ENCODE peak calls at places on chromosomes 3 and 15, in four cellular contexts. P is BJ; J is activated CD8-positive, alpha-beta T cell treated with anti-CD3 and anti-CD28 coated beads for 36 hours; Z is transverse colon. Q is an unnamed sample.

GRCh38 chr15:25180606-25181289 is 226.0 kb downstream of the SNRPN start:
- DNase-seq in Z (peak), J (no peak), P (no peak), Q (no peak)

GRCh38 chr3:55571913-55572312 is 84.8 kb upstream of the WNT5A start:
- DNase-seq in Z (peak), P (no peak), J (no peak), Q (no peak)

GRCh38 chr3:39064646-39065045 is 12.8 kb downstream of the WDR48 start:
- DNase-seq in P (no peak), Z (no peak), J (no peak), Q (no peak)

GRCh38 chr3:115086379-115086778 is 60.7 kb downstream of the ZBTB20 start:
- DNase-seq in Z (no peak), P (no peak), J (no peak), Q (no peak)

GRCh38 chr15:42313463-42313862 is 40.2 kb upstream of the TMEM87A start:
- DNase-seq in J (no peak), P (no peak), Z (no peak), Q (no peak)

GRCh38 chr3:81443948-81444347 is 317.5 kb downstream of the GBE1 start:
- DNase-seq in P (no peak), Z (no peak), J (no peak), Q (no peak)

GRCh38 chr3:36954452-36955134 is 9.7 kb upstream of the TRANK1 start:
- DNase-seq in P (no peak), Z (peak), J (no peak), Q (no peak)

GRCh38 chr3:113405180-113405579 is 36.1 kb downstream of the CFAP44 start:
- DNase-seq in P (no peak), Z (no peak), J (no peak), Q (peak)

GRCh38 chr3:87873136-87873535 is 185.7 kb downstream of the CGGBP1 start:
- DNase-seq in J (no peak), P (no peak), Z (no peak), Q (no peak)

GRCh38 chr3:170357176-170357919 is at the start of gene SKIL:
- DNase-seq in Z (peak), P (peak), J (peak), Q (peak)
- TF ChIP-seq CTCF in Z (peak), P (peak), J (no peak), Q (peak)

GRCh38 chr15:63826513-63826912 is 7.2 kb downstream of the HERC1 start:
- DNase-seq in J (peak), P (no peak), Z (no peak), Q (no peak)
- TF ChIP-seq CTCF in J (peak), P (peak), Z (no peak), Q (peak)

DNA sequence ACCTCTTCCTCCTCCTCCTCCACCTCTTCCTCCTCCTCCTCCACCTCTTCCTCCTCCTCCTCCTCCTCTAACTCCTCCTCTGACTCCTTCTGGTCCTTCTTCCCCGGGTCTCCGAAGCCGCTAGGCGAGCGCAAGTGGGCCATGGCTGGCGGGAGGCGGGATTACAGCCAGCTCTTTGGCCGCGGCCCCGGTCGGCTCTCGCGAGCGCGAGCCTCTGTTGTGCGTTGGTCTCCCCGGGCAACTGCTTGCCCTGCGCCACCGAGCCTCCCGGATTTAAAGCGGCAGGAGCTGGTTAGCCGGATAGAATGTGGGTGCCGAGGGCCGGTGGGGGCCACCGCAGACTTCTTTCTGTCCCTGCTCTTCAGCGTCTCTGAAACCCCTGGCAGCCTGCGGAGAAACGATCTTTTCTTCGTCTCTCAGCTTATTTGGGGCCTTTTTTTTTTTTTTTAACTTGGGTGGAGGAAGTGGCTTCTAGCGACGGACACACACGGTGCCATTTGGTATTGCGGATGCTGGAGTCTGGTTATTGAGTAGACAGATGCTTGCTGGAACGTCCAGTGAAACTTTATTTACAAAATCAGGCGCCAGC is at the start of gene ERICH6:
- DNase-seq in J (peak), P (peak), Z (peak), Q (peak)
- TF ChIP-seq CTCF in J (peak), P (no peak), Z (peak), Q (no peak)

GRCh38 chr3:196620228-196620627 is 19.3 kb upstream of the NRROS start:
- DNase-seq in Z (peak), J (peak), P (no peak), Q (peak)

GRCh38 chr3:196623350-196623749 is 16.1 kb upstream of the NRROS start:
- DNase-seq in P (no peak), J (no peak), Z (no peak), Q (no peak)

GRCh38 chr3:196617256-196617655 is 22.2 kb upstream of the NRROS start:
- DNase-seq in P (no peak), J (no peak), Z (no peak), Q (no peak)

GRCh38 chr3:196621581-196621980 is 17.9 kb upstream of the NRROS start:
- DNase-seq in J (no peak), Z (no peak), P (no peak), Q (no peak)

DNA sequence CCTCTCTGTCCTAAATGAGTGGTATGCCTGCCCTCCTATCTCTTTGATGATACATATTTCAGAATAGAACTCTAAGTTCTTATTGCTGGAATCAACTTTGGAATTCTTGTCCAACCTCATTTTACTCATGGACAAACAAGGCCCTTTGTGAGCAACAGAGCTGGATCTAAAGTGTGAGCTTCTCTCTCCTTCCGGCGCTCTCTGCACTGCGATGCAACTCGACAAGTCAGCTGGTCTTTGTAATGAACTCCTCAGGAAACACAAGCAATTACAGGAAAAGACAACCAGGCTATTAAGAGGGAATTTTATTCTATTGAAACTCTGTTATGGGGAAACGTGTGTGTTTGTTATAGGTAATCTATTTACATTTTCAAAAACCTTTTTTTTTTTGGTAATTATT is 20.3 kb upstream of the NRROS start:
- DNase-seq in P (no peak), J (no peak), Z (no peak), Q (no peak)
- TF ChIP-seq CTCF in P (no peak), J (no peak), Z (no peak), Q (no peak)

DNA sequence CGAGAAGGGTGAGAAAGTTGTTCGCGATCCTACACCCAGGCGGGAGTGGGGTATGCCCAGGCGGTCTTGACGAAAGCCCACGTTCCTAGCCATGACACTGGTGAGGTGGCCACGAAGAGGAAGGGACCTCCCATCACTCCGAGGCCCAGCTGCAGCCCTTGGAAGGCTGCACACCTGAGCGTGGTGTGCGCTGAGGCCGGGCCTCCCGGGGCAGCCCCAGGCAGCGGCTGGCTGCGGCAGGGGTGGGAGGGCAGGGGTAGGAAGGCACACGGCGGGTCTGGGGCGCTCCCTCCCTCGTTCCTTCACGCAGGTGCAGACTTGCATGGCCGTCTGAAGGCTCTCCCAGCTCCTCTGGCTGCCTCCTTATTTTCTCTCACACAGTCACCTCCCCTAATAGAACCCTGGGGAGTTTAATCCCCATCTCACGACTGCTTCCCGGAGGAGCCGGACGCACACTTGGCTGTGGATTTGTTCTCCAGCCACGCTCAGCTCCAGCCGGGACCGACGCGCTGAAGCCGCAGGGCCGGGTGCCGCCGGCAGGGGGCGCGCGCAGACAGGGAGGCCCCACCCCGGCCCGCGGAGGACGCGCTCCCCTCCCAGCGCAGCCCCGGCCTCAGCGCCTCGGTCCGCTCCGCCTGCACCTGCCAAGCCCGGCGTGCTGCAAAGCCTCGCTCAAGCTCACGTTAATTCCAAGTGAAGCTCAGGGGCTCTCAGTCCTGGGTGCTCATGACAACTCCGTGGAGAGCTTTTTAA is 37.8 kb upstream of the MUC4 start:
- DNase-seq in J (no peak), Z (no peak), P (no peak), Q (no peak)
- TF ChIP-seq CTCF in J (peak), Z (no peak), P (no peak), Q (peak)

GRCh38 chr15:59741274-59741906 is 52.3 kb upstream of the BNIP2 start:
- DNase-seq in P (no peak), J (no peak), Z (no peak), Q (no peak)
- TF ChIP-seq CTCF in P (no peak), J (no peak), Z (no peak), Q (no peak)

Q was measured in GM10248.